ENCODE peak calls at places on chromosomes 4 and X, in five cellular contexts. I is aorta; D is endodermal cell; E is CD4-positive, alpha-beta T cell; F is small intestine. T is an unnamed sample.

GRCh38 chr4:153409412-153409811 is 56.7 kb upstream of the TMEM131L start:
- DNase-seq in I (no peak), D (no peak), E (no peak), F (no peak), T (no peak)

GRCh38 chrX:118459494-118459893 is 36.1 kb upstream of the DOCK11 start:
- DNase-seq in I (no peak), D (no peak), E (no peak), F (peak), T (peak)

GRCh38 chrX:17474892-17475291 is 99.9 kb downstream of the NHS start:
- DNase-seq in I (no peak), D (no peak), E (no peak), F (no peak), T (no peak)

GRCh38 chr4:26238782-26239647 is 81.8 kb upstream of the RBPJ start:
- DNase-seq in I (no peak), D (peak), E (no peak), F (peak), T (peak)

GRCh38 chrX:38578152-38578551 is 16.8 kb downstream of the TSPAN7 start:
- DNase-seq in I (no peak), D (no peak), E (no peak), F (peak), T (no peak)

GRCh38 chrX:17787557-17787956 is 50.3 kb downstream of the SCML1 start:
- DNase-seq in I (no peak), D (no peak), E (no peak), F (no peak), T (no peak)

GRCh38 chr4:114384629-114385028 is 214.0 kb upstream of the UGT8 start:
- DNase-seq in I (no peak), D (no peak), E (no peak), F (peak), T (no peak)

GRCh38 chr4:128228021-128228571 is 59.5 kb downstream of the PGRMC2 start:
- DNase-seq in I (no peak), D (no peak), E (no peak), F (peak), T (no peak)

GRCh38 chrX:129957241-129958099 is 25.0 kb upstream of the BCORL1 start:
- DNase-seq in I (peak), D (peak), E (peak), F (peak), T (no peak)

GRCh38 chr4:174681723-174682300 is 147.2 kb downstream of the GLRA3 start:
- DNase-seq in I (no peak), D (no peak), E (no peak), F (peak), T (no peak)

GRCh38 chr4:125994430-125994829 is 679.7 kb downstream of the FAT4 start:
- DNase-seq in I (no peak), D (no peak), E (no peak), F (no peak), T (no peak)

GRCh38 chr4:123411976-123412589 is 15.5 kb downstream of the SPRY1 start:
- DNase-seq in I (no peak), D (no peak), E (no peak), F (peak), T (no peak)

GRCh38 chr4:16079046-16079445 is 4.8 kb downstream of the PROM1 start:
- DNase-seq in I (no peak), D (peak), E (no peak), F (no peak), T (no peak)

GRCh38 chr4:70992354-70992753 is 1.1 kb upstream of the DCK start:
- DNase-seq in I (no peak), D (peak), E (no peak), F (peak), T (no peak)

GRCh38 chr4:38728651-38729141 is 54.1 kb downstream of the TLR10 start:
- DNase-seq in I (no peak), D (peak), E (no peak), F (peak), T (no peak)

GRCh38 chr4:184836613-184837012 is 10.8 kb upstream of the ACSL1 start:
- DNase-seq in I (no peak), D (peak), E (no peak), F (no peak), T (no peak)

GRCh38 chr4:184826315-184827266 is 823 bp upstream of the ACSL1 start:
- DNase-seq in I (no peak), D (no peak), E (peak), F (peak), T (no peak)

GRCh38 chr4:184825394-184826314 is at the start of gene ACSL1:
- DNase-seq in I (peak), D (peak), E (peak), F (peak), T (peak)

GRCh38 chr4:184833046-184833838 is 7.5 kb upstream of the ACSL1 start:
- DNase-seq in I (no peak), D (no peak), E (no peak), F (no peak), T (no peak)

DNA sequence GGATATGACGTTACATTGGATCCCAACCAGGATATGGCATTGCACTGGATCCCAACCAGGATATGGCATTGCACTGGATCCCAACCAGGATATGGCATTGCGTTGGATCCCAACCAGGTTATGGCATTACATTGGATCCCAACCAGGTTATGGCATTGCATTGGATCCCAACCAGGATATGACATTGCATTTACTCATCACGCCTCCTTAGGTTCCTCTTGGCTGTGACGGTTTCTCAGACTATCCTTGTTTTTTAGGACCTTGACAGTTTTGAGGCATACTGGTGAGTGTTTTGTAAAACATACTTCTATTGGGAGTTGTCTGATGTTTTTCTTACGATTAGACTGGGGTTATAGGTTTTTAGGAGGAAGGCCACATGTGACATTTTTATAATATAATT is 5.4 kb upstream of the ACSL1 start:
- DNase-seq in I (no peak), D (no peak), E (no peak), F (no peak), T (no peak)
- H3K27ac ChIP-seq in I (no peak), D (no peak), E (no peak), F (no peak), T (no peak)

DNA sequence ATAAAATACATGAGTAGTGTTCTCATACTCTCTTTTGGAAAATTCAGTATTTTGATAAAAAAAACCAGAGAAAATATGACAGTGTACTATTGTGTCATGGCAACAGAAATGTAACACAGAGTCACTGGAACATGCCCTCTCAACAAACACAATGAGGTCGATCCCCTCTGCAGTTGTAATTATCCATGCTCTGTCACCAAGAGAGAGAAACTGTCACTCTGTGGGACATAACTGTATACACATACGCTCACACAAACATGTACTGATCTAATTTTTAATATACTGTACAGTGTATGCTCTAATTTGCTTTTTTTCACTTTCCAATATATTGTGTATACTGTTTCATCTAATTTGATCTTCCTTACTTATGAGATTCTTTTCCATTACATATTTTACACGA is 1136.8 kb upstream of the TENM3 start:
- DNase-seq in I (no peak), D (no peak), E (no peak), F (no peak), T (no peak)
- H3K27ac ChIP-seq in I (no peak), D (no peak), E (no peak), F (no peak), T (no peak)

GRCh38 chrX:147877726-147878125 is 34.0 kb upstream of the FMR1 start:
- DNase-seq in I (no peak), D (no peak), E (no peak), F (no peak), T (no peak)
- H3K27ac ChIP-seq in I (no peak), D (no peak), E (no peak), F (no peak), T (no peak)

GRCh38 chrX:119467433-119467832 is 811 bp upstream of the SLC25A5 start:
- DNase-seq in I (no peak), D (peak), E (no peak), F (no peak), T (no peak)
- H3K27ac ChIP-seq in I (no peak), D (no peak), E (no peak), F (no peak), T (no peak)

GRCh38 chr4:75512336-75513211 is 1.6 kb downstream of the RCHY1 start:
- DNase-seq in I (no peak), D (peak), E (no peak), F (peak), T (no peak)
- H3K27ac ChIP-seq in I (no peak), D (no peak), E (no peak), F (peak), T (peak)

DNA sequence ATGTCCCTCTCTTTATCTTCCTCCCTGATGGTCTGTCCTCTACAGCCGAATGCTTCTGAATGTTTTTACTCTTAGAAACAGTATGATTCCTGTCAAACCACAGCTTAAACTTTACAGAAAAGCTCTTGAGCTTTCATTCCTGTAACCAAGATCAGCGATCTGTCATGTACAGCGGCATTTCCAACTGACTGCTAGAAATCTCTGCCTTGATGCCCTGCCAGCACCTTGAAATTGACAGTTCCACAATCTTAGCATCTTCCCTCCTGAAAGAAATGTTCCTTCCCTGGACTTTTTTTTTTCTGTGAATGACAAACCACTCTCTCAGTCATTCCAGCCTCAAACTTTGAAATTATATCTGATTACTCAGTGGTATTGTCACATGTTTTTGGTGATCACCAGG is 11.5 kb upstream of the GATB start:
- DNase-seq in I (no peak), D (no peak), E (no peak), F (no peak), T (no peak)
- H3K27ac ChIP-seq in I (no peak), D (no peak), E (no peak), F (no peak), T (no peak)

GRCh38 chr4:145130130-145130529 is 32.0 kb downstream of the ABCE1 start:
- DNase-seq in I (no peak), D (no peak), E (no peak), F (no peak), T (no peak)

GRCh38 chr4:145130788-145131398 is 32.8 kb downstream of the ABCE1 start:
- DNase-seq in I (no peak), D (no peak), E (no peak), F (no peak), T (no peak)

GRCh38 chr4:145132521-145133098 is 34.5 kb downstream of the ABCE1 start:
- DNase-seq in I (no peak), D (no peak), E (no peak), F (no peak), T (no peak)

GRCh38 chr4:145131848-145132247 is 33.7 kb downstream of the ABCE1 start:
- DNase-seq in I (no peak), D (no peak), E (no peak), F (no peak), T (no peak)
- H3K27ac ChIP-seq in I (no peak), D (no peak), E (no peak), F (no peak), T (no peak)